ENCODE peak calls at places on chromosomes 4 and X, in six cellular contexts. M is stimulated activated CD4-positive, alpha-beta T cell treated with anti-CD3 and anti-CD28 coated beads, Interleukin-1b, Interleukin-23, amount 100 ng/mL, for 1 hour; L is bronchial epithelial cell; D is KBM-7; H is dorsolateral prefrontal cortex; C is lung. Q is an unnamed sample.
A peak's percentile ranks its signal among the peaks of the same experiment; 100 is the strongest.

GRCh38 chr4:22179124-22179874 is 230.7 kb upstream of the KCNIP4 start:
- DNase-seq in C (no peak), M (no peak), D (no peak), H (no peak), L (peak; percentile 94), Q (no peak)

GRCh38 chr4:27027428-27027827 is 166.8 kb downstream of the STIM2 start:
- DNase-seq in C (no peak), D (no peak), L (no peak), M (no peak), H (no peak), Q (no peak)

GRCh38 chrX:47218920-47219815 is 687 bp downstream of the CDK16 start:
- DNase-seq in H (peak; percentile 54), L (no peak), M (peak; percentile 18), D (peak; percentile 45), C (peak; percentile 46), Q (peak; percentile 57)

GRCh38 chr4:153790962-153791551 is 2.2 kb upstream of the SFRP2 start:
- DNase-seq in D (no peak), H (peak; percentile 42), C (no peak), L (no peak), M (no peak), Q (no peak)

GRCh38 chrX:87900320-87900908 is 382.8 kb downstream of the KLHL4 start:
- DNase-seq in M (no peak), C (no peak), L (peak; percentile 1), H (no peak), D (peak; percentile 28), Q (no peak)

GRCh38 chrX:42797646-42798045 is 19.7 kb upstream of the PPP1R2C start:
- DNase-seq in H (no peak), L (no peak), C (no peak), M (no peak), D (no peak), Q (no peak)

GRCh38 chr4:19659131-19659530 is 592.6 kb upstream of the SLIT2 start:
- DNase-seq in C (no peak), M (no peak), D (no peak), L (no peak), H (no peak), Q (peak; percentile 40)

GRCh38 chr4:186015212-186015817 is 53.6 kb upstream of the TLR3 start:
- DNase-seq in M (no peak), C (no peak), L (no peak), H (no peak), D (no peak), Q (peak; percentile 40)

GRCh38 chr4:96691496-96691895 is 851.6 kb downstream of the PDHA2 start:
- DNase-seq in M (no peak), D (no peak), H (no peak), L (no peak), C (no peak), Q (no peak)

GRCh38 chr4:1830642-1831228 is 25.2 kb downstream of the LETM1 start:
- DNase-seq in H (no peak), L (no peak), D (peak; percentile 22), C (no peak), M (no peak), Q (no peak)

GRCh38 chr4:86035688-86036087 is 324.2 kb downstream of the MAPK10 start:
- DNase-seq in C (no peak), L (peak; percentile 82), H (no peak), M (no peak), D (no peak), Q (no peak)

GRCh38 chr4:65416875-65417274 is 253.4 kb downstream of the EPHA5 start:
- DNase-seq in H (no peak), D (no peak), L (no peak), C (no peak), M (no peak), Q (no peak)

GRCh38 chr4:136383126-136383525 is 1149.2 kb downstream of the PCDH18 start:
- DNase-seq in C (no peak), L (no peak), D (no peak), H (no peak), M (no peak), Q (no peak)

GRCh38 chr4:80611366-80611765 is 275.8 kb downstream of the CFAP299 start:
- DNase-seq in C (no peak), D (no peak), M (no peak), L (no peak), H (no peak), Q (no peak)

GRCh38 chr4:1804638-1805492 is 11.8 kb downstream of the FGFR3 start:
- DNase-seq in H (no peak), C (no peak), D (no peak), M (no peak), L (no peak), Q (no peak)

GRCh38 chr4:14025093-14025492 is 397.6 kb upstream of the BOD1L1 start:
- DNase-seq in L (no peak), H (no peak), M (no peak), C (no peak), D (no peak), Q (no peak)

GRCh38 chr4:84545093-84545492 is 37.8 kb upstream of the CDS1 start:
- DNase-seq in L (no peak), M (no peak), H (no peak), C (no peak), D (no peak), Q (no peak)

GRCh38 chr4:105637409-105638258 is 70.9 kb downstream of the INTS12 start:
- DNase-seq in H (peak; percentile 64), D (peak; percentile 66), L (peak; percentile 26), M (no peak), C (peak; percentile 82), Q (no peak)

GRCh38 chr4:26826721-26827120 is 33.9 kb upstream of the STIM2 start:
- DNase-seq in M (no peak), C (peak; percentile 29), L (no peak), D (peak; percentile 67), H (no peak), Q (no peak)